ENCODE peak calls at places on chromosomes 2 and 18, in ten cellular contexts. N, M, Y, A, T, D, Z, Q, E and V are unnamed samples.

GRCh38 chr2:9627310-9627709 is 3.5 kb downstream of the YWHAQ start:
- DNase-seq in N (peak; percentile 40), M (peak; percentile 45), Y (no peak), A (no peak), T (no peak), D (no peak), Z (no peak), Q (no peak), E (no peak), V (no peak)

GRCh38 chr2:8255448-8255800 is 426.4 kb upstream of the ID2 start:
- DNase-seq in N (peak; percentile 36), M (no peak), Y (no peak), A (no peak), T (no peak), D (no peak), Z (no peak), Q (no peak), E (no peak), V (no peak)

GRCh38 chr2:129248183-129248582 is 731.3 kb upstream of the RAB6C start:
- DNase-seq in N (no peak), M (no peak), Y (no peak), A (no peak), T (no peak), D (no peak), Z (no peak), Q (no peak), E (no peak), V (no peak)

GRCh38 chr2:89833780-89834117 is 1142.3 kb downstream of the RPIA start:
- DNase-seq in N (peak; percentile 51), M (peak; percentile 15), Y (no peak), A (no peak), T (no peak), D (no peak), Z (no peak), Q (no peak), E (no peak), V (no peak)

GRCh38 chr18:24659837-24660720 is 199.6 kb downstream of the HRH4 start:
- DNase-seq in N (peak; percentile 20), M (no peak), Y (peak; percentile 4), A (peak; percentile 3), T (peak; percentile 32), D (no peak), Z (peak; percentile 65), Q (peak; percentile 72), E (no peak), V (no peak)

GRCh38 chr18:41674466-41674865 is 280.6 kb upstream of the PIK3C3 start:
- DNase-seq in N (no peak), M (no peak), Y (no peak), A (no peak), T (no peak), D (no peak), Z (no peak), Q (no peak), E (no peak), V (no peak)

GRCh38 chr2:64770781-64771334 is 117.1 kb upstream of the SERTAD2 start:
- DNase-seq in N (peak; percentile 96), M (peak; percentile 70), Y (no peak), A (no peak), T (no peak), D (no peak), Z (no peak), Q (peak; percentile 94), E (no peak), V (no peak)

GRCh38 chr18:11078491-11078890 is 70.9 kb downstream of the PIEZO2 start:
- DNase-seq in N (no peak), M (peak; percentile 60), Y (no peak), A (no peak), T (no peak), D (no peak), Z (no peak), Q (no peak), E (no peak), V (no peak)

GRCh38 chr2:118059919-118060478 is 28.3 kb upstream of the INSIG2 start:
- DNase-seq in N (peak; percentile 84), M (peak; percentile 98), Y (no peak), A (no peak), T (peak; percentile 11), D (no peak), Z (no peak), Q (no peak), E (no peak), V (no peak)

GRCh38 chr2:64644240-64645013 is 9.3 kb downstream of the SERTAD2 start:
- DNase-seq in N (peak; percentile 80), M (peak; percentile 82), Y (no peak), A (no peak), T (peak; percentile 58), D (peak; percentile 82), Z (peak; percentile 74), Q (peak; percentile 92), E (peak; percentile 71), V (peak; percentile 95)

GRCh38 chr2:204024503-204024902 is 87.9 kb downstream of the ICOS start:
- DNase-seq in N (peak; percentile 34), M (peak; percentile 65), Y (no peak), A (no peak), T (peak; percentile 34), D (peak; percentile 49), Z (peak; percentile 35), Q (no peak), E (no peak), V (peak; percentile 10)

GRCh38 chr2:220228310-220229006 is 601.0 kb downstream of the SLC4A3 start:
- DNase-seq in N (peak; percentile 98), M (peak; percentile 98), Y (no peak), A (no peak), T (no peak), D (peak; percentile 90), Z (no peak), Q (no peak), E (no peak), V (peak; percentile 60)

GRCh38 chr2:27049422-27050280 is 1.8 kb upstream of the AGBL5 start:
- DNase-seq in N (no peak), M (no peak), Y (peak; percentile 53), A (peak; percentile 58), T (peak; percentile 79), D (no peak), Z (peak; percentile 53), Q (peak; percentile 78), E (no peak), V (peak; percentile 70)

GRCh38 chr18:22678486-22678885 is 254.6 kb upstream of the RBBP8 start:
- DNase-seq in N (peak; percentile 69), M (peak; percentile 60), Y (no peak), A (no peak), T (no peak), D (no peak), Z (no peak), Q (no peak), E (no peak), V (no peak)

GRCh38 chr18:46169464-46169941 is 65.3 kb downstream of the HAUS1 start:
- DNase-seq in N (peak; percentile 77), M (peak; percentile 89), Y (no peak), A (no peak), T (no peak), D (no peak), Z (no peak), Q (no peak), E (no peak), V (peak; percentile 38)

GRCh38 chr2:75986617-75987016 is 275.9 kb upstream of the GCFC2 start:
- DNase-seq in N (no peak), M (no peak), Y (no peak), A (no peak), T (no peak), D (no peak), Z (no peak), Q (no peak), E (no peak), V (no peak)

GRCh38 chr18:55404136-55404810 is 183.7 kb downstream of the TCF4 start:
- DNase-seq in N (no peak), M (no peak), Y (no peak), A (no peak), T (no peak), D (no peak), Z (no peak), Q (no peak), E (no peak), V (no peak)

GRCh38 chr2:96816836-96817702 is 1.0 kb downstream of the CNNM3 start:
- DNase-seq in N (peak; percentile 16), M (peak; percentile 40), Y (no peak), A (no peak), T (no peak), D (no peak), Z (no peak), Q (no peak), E (peak; percentile 57), V (peak; percentile 25)

GRCh38 chr2:181517685-181518301 is 60.6 kb downstream of the ITGA4 start:
- DNase-seq in N (no peak), M (peak; percentile 22), Y (no peak), A (no peak), T (no peak), D (no peak), Z (no peak), Q (no peak), E (no peak), V (no peak)

GRCh38 chr18:10252952-10253680 is 201.3 kb upstream of the APCDD1 start:
- DNase-seq in N (no peak), M (no peak), Y (no peak), A (no peak), T (no peak), D (no peak), Z (no peak), Q (no peak), E (no peak), V (no peak)

GRCh38 chr2:37230581-37230980 is 815 bp downstream of the CEBPZ start:
- DNase-seq in N (peak; percentile 6), M (peak; percentile 13), Y (no peak), A (no peak), T (no peak), D (peak; percentile 31), Z (no peak), Q (no peak), E (no peak), V (peak; percentile 15)

GRCh38 chr18:60147326-60147725 is 225.2 kb downstream of the MC4R start:
- DNase-seq in N (no peak), M (peak; percentile 7), Y (no peak), A (no peak), T (no peak), D (no peak), Z (no peak), Q (no peak), E (no peak), V (no peak)

GRCh38 chr2:225865468-225865867 is 466.0 kb downstream of the NYAP2 start:
- DNase-seq in N (no peak), M (peak; percentile 59), Y (no peak), A (no peak), T (no peak), D (no peak), Z (no peak), Q (no peak), E (no peak), V (no peak)

GRCh38 chr18:54517521-54517920 is 73.5 kb upstream of the DYNAP start:
- DNase-seq in N (no peak), M (no peak), Y (no peak), A (no peak), T (no peak), D (no peak), Z (no peak), Q (no peak), E (no peak), V (no peak)

GRCh38 chr2:54444503-54444902 is 11.6 kb upstream of the SPTBN1 start:
- DNase-seq in N (no peak), M (no peak), Y (no peak), A (no peak), T (no peak), D (no peak), Z (no peak), Q (no peak), E (no peak), V (no peak)

GRCh38 chr18:51098082-51098481 is 68.1 kb downstream of the SMAD4 start:
- DNase-seq in N (no peak), M (no peak), Y (no peak), A (no peak), T (no peak), D (no peak), Z (no peak), Q (no peak), E (no peak), V (no peak)

GRCh38 chr18:44679912-44680270 is 797 bp upstream of the SETBP1 start:
- DNase-seq in N (peak; percentile 64), M (peak; percentile 47), Y (peak; percentile 9), A (no peak), T (peak; percentile 18), D (peak; percentile 2), Z (peak; percentile 37), Q (peak; percentile 85), E (peak; percentile 62), V (peak; percentile 16)